ENCODE peak calls at places on chromosome 11, in nine cellular contexts. V is gastrocnemius medialis, P is pancreas, G is colonic mucosa, X is uterus, N is prostate gland, L is fibroblast of mammary gland, K is A549, S is stomach. Y is an unnamed sample.
A peak's percentile ranks its signal among the peaks of the same experiment; 100 is the strongest.

GRCh38 chr11:776459-777287 is 614 bp downstream of the GATD1 start:
- DNase-seq in V (no peak), P (peak; percentile 59), G (no peak), X (peak; percentile 41), N (no peak), L (no peak), K (peak; percentile 47), S (no peak), Y (no peak)

GRCh38 chr11:44713022-44713421 is 13.7 kb upstream of the TSPAN18 start:
- DNase-seq in V (no peak), P (no peak), G (no peak), X (no peak), N (no peak), L (no peak), K (no peak), S (no peak), Y (no peak)

GRCh38 chr11:29538339-29539036 is 478.3 kb downstream of the KCNA4 start:
- DNase-seq in V (no peak), P (no peak), G (no peak), X (no peak), N (no peak), L (no peak), K (no peak), S (no peak), Y (no peak)

GRCh38 chr11:1349074-1349931 is 39.9 kb upstream of the TOLLIP start:
- DNase-seq in V (peak; percentile 8), P (no peak), G (no peak), X (no peak), N (no peak), L (no peak), K (no peak), S (no peak), Y (no peak)

GRCh38 chr11:23991140-23991539 is 505.7 kb upstream of the LUZP2 start:
- DNase-seq in V (no peak), P (no peak), G (no peak), X (no peak), N (no peak), L (peak; percentile 36), K (no peak), S (no peak), Y (no peak)

GRCh38 chr11:101860694-101861371 is 54.0 kb upstream of the CEP126 start:
- DNase-seq in V (peak; percentile 18), P (peak; percentile 20), G (peak; percentile 44), X (peak; percentile 22), N (peak; percentile 27), L (peak; percentile 73), K (peak; percentile 37), S (peak; percentile 38), Y (peak; percentile 28)

GRCh38 chr11:45337583-45338360 is 51.6 kb upstream of the SYT13 start:
- DNase-seq in V (no peak), P (no peak), G (no peak), X (no peak), N (no peak), L (no peak), K (no peak), S (no peak), Y (no peak)

GRCh38 chr11:2529636-2530035 is 84.8 kb downstream of the KCNQ1 start:
- DNase-seq in V (no peak), P (peak; percentile 20), G (no peak), X (peak; percentile 14), N (no peak), L (no peak), K (no peak), S (no peak), Y (no peak)

GRCh38 chr11:116072776-116073175 is 568.6 kb upstream of the CADM1 start:
- DNase-seq in V (no peak), P (no peak), G (no peak), X (no peak), N (no peak), L (no peak), K (no peak), S (no peak), Y (no peak)

GRCh38 chr11:36056160-36056751 is 112.4 kb downstream of the LDLRAD3 start:
- DNase-seq in V (no peak), P (peak; percentile 45), G (peak; percentile 22), X (no peak), N (no peak), L (peak; percentile 72), K (peak; percentile 25), S (no peak), Y (peak; percentile 15)

GRCh38 chr11:4093519-4094347 is 866 bp upstream of the RRM1 start:
- DNase-seq in V (no peak), P (no peak), G (peak; percentile 30), X (no peak), N (no peak), L (peak; percentile 8), K (peak; percentile 21), S (no peak), Y (no peak)

GRCh38 chr11:93481696-93482095 is 61.5 kb downstream of the SMCO4 start:
- DNase-seq in V (no peak), P (no peak), G (no peak), X (no peak), N (no peak), L (no peak), K (no peak), S (no peak), Y (no peak)
- TF ChIP-seq CTCF in V (peak; percentile 49), P (no peak), G (no peak), X (no peak), N (peak; percentile 34), L (no peak), K (no peak), S (no peak), Y (peak; percentile 51)

GRCh38 chr11:67436459-67437081 is 912 bp downstream of the PTPRCAP start:
- DNase-seq in V (no peak), P (no peak), G (no peak), X (peak; percentile 55), N (no peak), L (no peak), K (no peak), S (peak; percentile 44), Y (no peak)

GRCh38 chr11:67437082-67437821 is at the start of gene PTPRCAP:
- DNase-seq in V (no peak), P (peak; percentile 40), G (no peak), X (no peak), N (no peak), L (no peak), K (no peak), S (peak; percentile 41), Y (no peak)

GRCh38 chr11:67434395-67434881 is 3.0 kb downstream of the PTPRCAP start:
- DNase-seq in V (no peak), P (no peak), G (no peak), X (no peak), N (no peak), L (no peak), K (no peak), S (no peak), Y (no peak)

GRCh38 chr11:67435031-67435726 is 2.3 kb downstream of the PTPRCAP start:
- DNase-seq in V (no peak), P (no peak), G (no peak), X (no peak), N (no peak), L (no peak), K (no peak), S (no peak), Y (no peak)

GRCh38 chr11:67435727-67436458 is 1.6 kb downstream of the PTPRCAP start:
- DNase-seq in V (no peak), P (no peak), G (no peak), X (no peak), N (no peak), L (no peak), K (no peak), S (no peak), Y (no peak)
- H3K4me3 ChIP-seq in V (no peak overlapping the region), P (no peak overlapping the region), G (peak overlapping the region; percentile 13), X (no peak overlapping the region), N (no peak overlapping the region), L (no peak overlapping the region), K (no peak overlapping the region), S (peak overlapping the region; percentile 33), Y (no peak overlapping the region)

DNA sequence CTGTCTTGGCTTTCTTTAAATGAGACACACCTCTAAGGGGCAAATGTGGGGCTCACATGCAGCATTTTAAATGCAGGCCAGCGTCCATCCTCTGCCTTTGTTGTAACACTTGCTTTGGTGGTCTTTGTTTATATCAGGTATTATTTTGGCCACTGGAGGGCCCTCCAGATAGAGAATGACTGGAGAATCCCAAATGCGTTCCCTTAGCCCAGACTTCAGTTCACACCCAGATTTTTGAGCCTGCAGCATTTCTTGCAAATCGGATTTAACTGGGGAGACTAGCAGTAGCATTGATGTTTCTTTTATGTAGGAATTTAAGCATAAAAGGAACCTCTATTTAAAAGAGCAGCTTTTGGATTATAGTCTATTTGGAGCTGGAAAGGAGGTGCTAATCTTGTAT is 200.2 kb upstream of the SORL1-AS1 start:
- DNase-seq in V (no peak), P (no peak), G (no peak), X (no peak), N (no peak), L (peak; percentile 49), K (no peak), S (no peak), Y (no peak)
- TF ChIP-seq CTCF in V (peak; percentile 27), P (no peak), G (no peak), X (peak; percentile 40), N (peak; percentile 19), L (peak; percentile 53), K (no peak), S (no peak), Y (no peak)

GRCh38 chr11:64800633-64801464 is 2.2 kb downstream of the MAP4K2 start:
- DNase-seq in V (no peak), P (no peak), G (no peak), X (no peak), N (no peak), L (no peak), K (no peak), S (no peak), Y (no peak)

GRCh38 chr11:64803163-64803845 is at the start of gene MAP4K2:
- DNase-seq in V (peak; percentile 85), P (peak; percentile 91), G (peak; percentile 88), X (peak; percentile 91), N (peak; percentile 87), L (peak; percentile 72), K (peak; percentile 85), S (peak; percentile 94), Y (peak; percentile 31)

GRCh38 chr11:64802370-64803162 is 448 bp downstream of the MAP4K2 start:
- DNase-seq in V (no peak), P (no peak), G (peak; percentile 38), X (peak; percentile 61), N (no peak), L (no peak), K (no peak), S (no peak), Y (no peak)

GRCh38 chr11:64799925-64800632 is 2.9 kb downstream of the MAP4K2 start:
- DNase-seq in V (no peak), P (no peak), G (no peak), X (no peak), N (no peak), L (no peak), K (no peak), S (no peak), Y (no peak)

DNA sequence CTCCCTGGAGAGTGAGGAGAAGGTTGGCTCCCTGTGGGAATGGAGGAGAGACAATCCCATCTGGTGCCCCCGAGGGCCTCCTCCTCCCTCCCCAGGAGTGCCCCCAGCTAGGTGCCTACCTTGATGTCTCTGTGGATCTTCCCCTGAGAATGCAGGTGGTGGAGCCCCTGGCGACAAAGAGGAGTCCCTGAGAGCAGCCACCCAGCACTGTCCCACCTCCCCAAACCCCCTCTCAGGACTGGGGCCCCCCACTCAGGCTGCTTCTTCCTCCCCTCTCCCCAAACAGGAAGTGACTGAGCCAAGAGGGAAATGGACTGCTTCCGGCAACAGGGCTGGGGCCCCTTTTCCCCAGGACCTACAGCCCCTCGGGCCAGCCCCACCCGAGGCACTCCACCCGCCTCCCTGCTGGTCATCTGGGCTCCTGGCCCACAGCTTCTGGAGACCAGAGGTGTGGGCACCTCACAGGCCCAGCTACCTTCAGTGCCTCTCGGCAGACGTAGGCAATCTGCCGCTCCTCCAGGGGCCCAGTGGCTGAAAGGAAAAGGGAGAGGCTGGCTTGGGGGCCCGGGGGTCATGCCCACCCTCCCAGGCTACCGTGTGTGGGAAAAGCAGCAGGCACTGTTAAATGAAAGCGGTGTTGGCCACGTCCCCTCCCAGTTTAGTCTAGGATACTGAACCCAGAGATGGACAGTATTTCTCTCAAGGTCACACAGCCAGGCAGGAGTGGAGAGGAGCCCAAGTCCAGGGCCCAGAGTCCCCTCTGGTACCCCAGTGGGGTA is 1.2 kb downstream of the MAP4K2 start:
- DNase-seq in V (no peak), P (peak; percentile 46), G (no peak), X (no peak), N (no peak), L (no peak), K (no peak), S (no peak), Y (no peak)
- H3K4me3 ChIP-seq in V (peak overlapping the region; percentile 63), P (no peak overlapping the region), G (peak overlapping the region; percentile 46), X (no peak overlapping the region), N (no peak overlapping the region), L (no peak overlapping the region), K (no peak overlapping the region), S (peak overlapping the region; percentile 63), Y (no peak overlapping the region)

Y was measured in LNCaP clone FGC.